ENCODE peak calls at places on chromosomes 7 and 10, in eight cellular contexts. H, A, Z, I, L, G, E and F are unnamed samples. For H3K4me1, the result is how much of the 10 kb centered on the place peaks cover.

GRCh38 chr10:35127289-35127891 is 744 bp downstream of the CREM start:
- DNase-seq in G (no peak), I (peak), Z (peak), A (peak), L (peak), H (peak), E (peak), F (peak)

GRCh38 chr7:83648464-83649241 is at the start of gene SEMA3E:
- DNase-seq in G (no peak), E (peak), Z (peak), A (peak), I (peak), L (no peak), H (no peak), F (no peak)

GRCh38 chr7:110502893-110503465 is 587.9 kb upstream of the LRRN3 start:
- DNase-seq in Z (peak), A (no peak), G (no peak), I (no peak), H (no peak), E (no peak), L (no peak), F (no peak)

GRCh38 chr10:73485320-73485719 is 10.5 kb downstream of the PPP3CB start:
- DNase-seq in L (no peak), G (no peak), Z (no peak), I (no peak), E (no peak), A (no peak), H (no peak), F (no peak)

GRCh38 chr7:82167568-82168314 is 275.8 kb downstream of the CACNA2D1 start:
- DNase-seq in H (no peak), I (no peak), Z (no peak), L (no peak), A (no peak), E (no peak), G (no peak), F (no peak)

GRCh38 chr7:32582036-32582435 is 86.7 kb downstream of the AVL9 start:
- DNase-seq in L (no peak), A (no peak), I (no peak), Z (peak), H (no peak), E (no peak), G (no peak), F (no peak)

GRCh38 chr10:76456190-76456589 is 1024.8 kb downstream of the LRMDA start:
- DNase-seq in Z (no peak), L (no peak), I (no peak), E (no peak), H (no peak), A (no peak), G (no peak), F (no peak)

GRCh38 chr7:149125189-149125863 is 798 bp downstream of the ZNF425 start:
- DNase-seq in E (no peak), Z (no peak), I (no peak), G (no peak), L (no peak), A (no peak), H (no peak), F (no peak)

GRCh38 chr10:132048294-132048667 is 17.5 kb upstream of the JAKMIP3 start:
- DNase-seq in Z (no peak), G (no peak), I (no peak), A (no peak), H (no peak), E (peak), L (no peak), F (no peak)

GRCh38 chr7:106139253-106140251 is 27.4 kb upstream of the SYPL1 start:
- DNase-seq in H (no peak), E (no peak), I (no peak), L (no peak), A (no peak), G (no peak), Z (peak), F (no peak)

GRCh38 chr10:43196981-43197833 is 59.0 kb downstream of the CSGALNACT2 start:
- DNase-seq in I (no peak), Z (no peak), A (no peak), E (no peak), G (no peak), L (no peak), H (no peak), F (peak)

GRCh38 chr7:95631545-95631944 is 35.2 kb upstream of the PDK4 start:
- DNase-seq in H (no peak), E (no peak), L (no peak), Z (no peak), G (no peak), A (no peak), I (no peak), F (no peak)

GRCh38 chr7:72176875-72177274 is 235.3 kb downstream of the CALN1 start:
- DNase-seq in E (no peak), Z (no peak), A (no peak), H (no peak), I (no peak), L (no peak), G (no peak), F (no peak)

GRCh38 chr10:35834916-35835499 is 192.9 kb upstream of the FZD8 start:
- DNase-seq in G (no peak), I (no peak), E (no peak), Z (no peak), L (no peak), H (no peak), A (no peak), F (no peak)

GRCh38 chr10:123556736-123557135 is 109.4 kb upstream of the GPR26 start:
- DNase-seq in Z (no peak), L (peak), E (no peak), G (no peak), I (no peak), A (no peak), H (no peak), F (no peak)

GRCh38 chr10:79106651-79107050 is 37.9 kb downstream of the ZMIZ1 start:
- DNase-seq in A (no peak), L (no peak), E (no peak), Z (no peak), G (no peak), I (no peak), H (no peak), F (no peak)
- H3K4me1 ChIP-seq in A (half or more), L (half or more), E (under half), Z (under half), G (under half), I (under half), H (under half), F (half or more)

DNA sequence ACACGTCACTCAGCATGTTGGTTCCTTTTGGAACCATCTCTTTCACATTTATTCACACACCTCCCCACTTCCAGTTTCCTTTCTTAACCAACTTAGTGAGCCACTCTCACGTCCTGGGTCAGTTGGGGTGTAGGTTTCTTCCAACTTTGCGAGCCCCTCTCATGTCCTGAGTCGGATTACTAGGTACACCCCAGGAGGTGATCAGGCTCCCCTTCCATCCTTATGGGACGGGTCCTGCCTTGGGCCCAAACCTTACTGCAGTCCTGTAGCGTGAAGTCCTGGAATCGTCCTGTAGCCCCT is 7.7 kb downstream of the ERV3-1 start:
- DNase-seq in A (no peak), Z (no peak), G (no peak), L (no peak), I (no peak), E (no peak), H (no peak), F (no peak)
- TF ChIP-seq POLR2A in A (no peak), Z (no peak), G (no peak), L (no peak), I (no peak), E (no peak), H (no peak), F (no peak)

DNA sequence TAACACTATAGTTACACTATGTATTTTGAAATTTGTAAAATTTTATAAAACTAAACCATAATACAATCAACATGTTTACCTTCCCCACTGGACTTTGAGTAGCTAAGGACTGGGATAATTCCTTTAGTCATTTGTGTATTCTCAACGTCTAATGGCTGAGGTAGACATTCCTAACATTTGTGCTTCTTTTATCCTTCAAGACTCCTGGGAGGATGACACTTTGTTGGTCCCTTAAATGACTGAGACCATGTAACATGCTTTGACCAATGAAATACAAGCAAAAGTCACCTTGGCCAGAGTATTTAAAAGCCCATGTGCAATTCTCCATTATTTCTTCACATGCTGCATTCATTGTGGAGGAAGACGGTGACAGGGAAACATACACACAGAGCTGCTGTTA is 18.5 kb downstream of the RAPGEF5 start:
- DNase-seq in H (no peak), E (no peak), I (no peak), Z (no peak), A (no peak), L (no peak), G (no peak), F (no peak)
- H3K4me1 ChIP-seq in H (under half), E (under half), I (under half), Z (under half), A (under half), L (under half), G (under half), F (under half)

GRCh38 chr7:55574062-55574717 is 1.9 kb upstream of the VOPP1 start:
- DNase-seq in A (no peak), I (no peak), Z (peak), G (no peak), H (no peak), L (no peak), E (no peak), F (no peak)

GRCh38 chr7:55573526-55573925 is 1.2 kb upstream of the VOPP1 start:
- DNase-seq in Z (peak), L (no peak), H (no peak), E (no peak), A (no peak), I (no peak), G (no peak), F (no peak)

GRCh38 chr7:55573234-55573504 is 867 bp upstream of the VOPP1 start:
- DNase-seq in G (no peak), Z (no peak), A (no peak), I (no peak), E (no peak), L (no peak), H (no peak), F (no peak)

GRCh38 chr7:55571534-55572377 is 546 bp downstream of the VOPP1 start:
- DNase-seq in H (peak), Z (peak), I (peak), G (no peak), E (peak), L (no peak), A (peak), F (peak)

GRCh38 chr7:55572378-55573233 is at the start of gene VOPP1:
- DNase-seq in Z (peak), I (peak), G (no peak), E (peak), L (no peak), A (peak), H (peak), F (peak)
- TF ChIP-seq POLR2A in Z (no peak), I (no peak), G (peak), E (no peak), L (no peak), A (peak), H (no peak), F (no peak)

DNA sequence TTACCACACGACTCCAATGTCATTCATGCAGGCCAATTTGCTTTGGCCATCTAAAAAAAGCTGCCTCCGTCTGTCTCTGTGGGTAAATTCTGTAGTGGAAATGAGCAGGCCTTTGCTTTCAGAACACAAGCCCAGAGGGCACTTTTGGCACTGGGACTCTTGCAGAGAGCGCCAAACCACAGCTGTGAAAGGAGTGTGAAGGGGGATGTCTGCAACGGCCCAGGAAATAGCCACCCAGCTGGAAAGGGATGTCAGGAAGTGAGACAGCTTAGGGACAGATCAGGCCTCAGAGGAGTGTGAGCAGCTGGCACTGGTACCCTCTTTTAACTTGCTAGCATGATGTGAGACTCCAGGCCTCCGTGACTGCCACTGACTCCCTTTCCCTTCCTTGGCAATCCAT is 152.4 kb downstream of the DKK1 start:
- DNase-seq in I (no peak), A (no peak), H (no peak), L (no peak), Z (no peak), G (no peak), E (no peak), F (no peak)
- H3K4me1 ChIP-seq in I (under half), A (under half), H (under half), L (under half), Z (under half), G (under half), E (under half), F (under half)